ENCODE peak calls at places on chromosomes 2 and 18, in five cellular contexts. One of them, this sample, is unnamed.

GRCh38 chr2:18268400-18268799 is 292.1 kb downstream of the RDH14 start:
- DNase-seq in H9: no peak
- DNase-seq in H1: no peak
- DNase-seq in trophoblast cell: no peak
- DNase-seq in mesenchymal stem cell: no peak
- DNase-seq in this sample: no peak

GRCh38 chr2:55176094-55176415 is 56.0 kb downstream of the CLHC1 start:
- DNase-seq in trophoblast cell: no peak
- DNase-seq in H1: no peak
- DNase-seq in mesenchymal stem cell: no peak
- DNase-seq in H9: no peak
- DNase-seq in this sample: no peak

GRCh38 chr2:112941753-112942653 is 31.0 kb downstream of the IL37 start:
- DNase-seq in mesenchymal stem cell: peak
- DNase-seq in H1: peak
- DNase-seq in H9: peak
- DNase-seq in trophoblast cell: peak
- DNase-seq in this sample: peak

GRCh38 chr2:165698621-165698946 is 95.5 kb downstream of the GALNT3 start:
- DNase-seq in H1: no peak
- DNase-seq in mesenchymal stem cell: peak
- DNase-seq in H9: peak
- DNase-seq in trophoblast cell: peak
- DNase-seq in this sample: peak

GRCh38 chr2:39996653-39997080 is 217.6 kb upstream of the THUMPD2 start:
- DNase-seq in trophoblast cell: peak
- DNase-seq in mesenchymal stem cell: peak
- DNase-seq in H1: no peak
- DNase-seq in H9: no peak
- DNase-seq in this sample: no peak

GRCh38 chr18:74116628-74117554 is 30.7 kb downstream of the FBXO15 start:
- DNase-seq in trophoblast cell: peak
- DNase-seq in H9: peak
- DNase-seq in mesenchymal stem cell: peak
- DNase-seq in H1: peak
- DNase-seq in this sample: no peak

GRCh38 chr2:223101340-223102039 is 49.5 kb downstream of the KCNE4 start:
- DNase-seq in trophoblast cell: peak
- DNase-seq in H9: peak
- DNase-seq in mesenchymal stem cell: peak
- DNase-seq in H1: peak
- DNase-seq in this sample: peak

GRCh38 chr2:238061310-238062202 is 755 bp downstream of the SCLY start:
- DNase-seq in H9: peak
- DNase-seq in trophoblast cell: peak
- DNase-seq in mesenchymal stem cell: peak
- DNase-seq in H1: no peak
- DNase-seq in this sample: peak

GRCh38 chr18:63237911-63238710 is 81.5 kb downstream of the BCL2 start:
- DNase-seq in H9: peak
- DNase-seq in trophoblast cell: peak
- DNase-seq in H1: peak
- DNase-seq in mesenchymal stem cell: peak
- DNase-seq in this sample: peak

GRCh38 chr2:47065771-47066380 is 89.2 kb downstream of the STPG4 start:
- DNase-seq in H9: no peak
- DNase-seq in mesenchymal stem cell: peak
- DNase-seq in trophoblast cell: peak
- DNase-seq in H1: no peak
- DNase-seq in this sample: no peak

GRCh38 chr18:74722237-74722636 is 124.6 kb downstream of the ZNF407 start:
- DNase-seq in mesenchymal stem cell: no peak
- DNase-seq in trophoblast cell: peak
- DNase-seq in H1: no peak
- DNase-seq in H9: no peak
- DNase-seq in this sample: no peak

GRCh38 chr18:48723837-48724236 is 185.0 kb downstream of the CTIF start:
- DNase-seq in mesenchymal stem cell: no peak
- DNase-seq in H9: no peak
- DNase-seq in trophoblast cell: no peak
- DNase-seq in H1: no peak
- DNase-seq in this sample: no peak
- H2BK12ac ChIP-seq in mesenchymal stem cell: no peak
- H2BK12ac ChIP-seq in H9: no peak
- H2BK12ac ChIP-seq in trophoblast cell: no peak
- H2BK12ac ChIP-seq in H1: no peak
- H2BK12ac ChIP-seq in this sample: no peak

DNA sequence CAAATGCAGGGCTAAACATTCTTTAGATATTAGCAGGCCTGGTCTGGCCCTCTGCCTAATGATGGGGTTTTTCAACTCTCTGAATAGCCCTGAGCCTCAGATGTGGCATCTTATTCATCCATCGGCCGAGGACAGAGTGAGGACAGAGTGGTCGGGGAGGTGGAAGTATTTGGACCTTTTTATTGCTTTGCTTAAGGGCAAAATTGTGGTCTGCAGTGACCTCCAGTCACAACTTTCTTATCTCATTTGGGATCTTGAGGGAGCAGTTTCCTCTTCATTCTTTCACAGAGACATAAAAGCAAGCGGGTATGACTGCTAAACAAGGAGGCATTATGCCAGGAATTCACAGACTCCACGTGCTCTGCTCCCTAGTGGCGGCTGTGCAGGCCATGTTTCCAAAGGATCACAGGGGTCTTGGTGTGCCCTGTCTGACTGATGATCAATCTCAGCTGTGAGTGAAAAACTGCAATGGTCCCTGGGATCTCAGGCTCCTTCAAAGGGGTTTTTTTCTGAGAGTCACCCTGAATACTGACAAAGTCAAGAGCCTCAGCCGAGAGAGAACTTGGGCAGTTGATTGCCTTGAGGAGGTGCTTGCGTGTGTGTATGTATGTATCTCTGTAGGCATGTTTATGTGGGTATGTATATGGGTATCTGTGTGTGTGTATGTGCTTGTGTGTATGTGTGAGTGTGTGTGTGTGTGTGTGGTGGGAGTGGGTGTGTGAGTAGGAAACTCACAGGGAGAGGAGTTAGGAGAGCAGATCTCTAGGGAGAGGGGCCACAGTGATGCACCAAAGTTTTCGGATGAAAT is 47.6 kb downstream of the RAPGEF4 start:
- DNase-seq in H9: peak
- DNase-seq in H1: no peak
- DNase-seq in trophoblast cell: peak
- DNase-seq in mesenchymal stem cell: peak
- DNase-seq in this sample: no peak
- H4K8ac ChIP-seq in H9: no peak
- H4K8ac ChIP-seq in H1: no peak
- H4K8ac ChIP-seq in trophoblast cell: no peak
- H4K8ac ChIP-seq in mesenchymal stem cell: no peak
- H4K8ac ChIP-seq in this sample: no peak

GRCh38 chr2:64221935-64222334 is 77.7 kb upstream of the PELI1 start:
- DNase-seq in trophoblast cell: no peak
- DNase-seq in H9: no peak
- DNase-seq in H1: no peak
- DNase-seq in mesenchymal stem cell: no peak
- DNase-seq in this sample: no peak
- H3K18ac ChIP-seq in trophoblast cell: no peak
- H3K18ac ChIP-seq in H9: no peak
- H3K18ac ChIP-seq in H1: no peak
- H3K18ac ChIP-seq in mesenchymal stem cell: no peak
- H3K18ac ChIP-seq in this sample: no peak

GRCh38 chr2:26759845-26760244 is 4.2 kb upstream of the SLC35F6 start:
- DNase-seq in H1: no peak
- DNase-seq in H9: no peak
- DNase-seq in trophoblast cell: no peak
- DNase-seq in mesenchymal stem cell: no peak
- DNase-seq in this sample: no peak
- H2BK12ac ChIP-seq in H1: peak
- H2BK12ac ChIP-seq in H9: no peak
- H2BK12ac ChIP-seq in trophoblast cell: peak
- H2BK12ac ChIP-seq in mesenchymal stem cell: peak
- H2BK12ac ChIP-seq in this sample: no peak

DNA sequence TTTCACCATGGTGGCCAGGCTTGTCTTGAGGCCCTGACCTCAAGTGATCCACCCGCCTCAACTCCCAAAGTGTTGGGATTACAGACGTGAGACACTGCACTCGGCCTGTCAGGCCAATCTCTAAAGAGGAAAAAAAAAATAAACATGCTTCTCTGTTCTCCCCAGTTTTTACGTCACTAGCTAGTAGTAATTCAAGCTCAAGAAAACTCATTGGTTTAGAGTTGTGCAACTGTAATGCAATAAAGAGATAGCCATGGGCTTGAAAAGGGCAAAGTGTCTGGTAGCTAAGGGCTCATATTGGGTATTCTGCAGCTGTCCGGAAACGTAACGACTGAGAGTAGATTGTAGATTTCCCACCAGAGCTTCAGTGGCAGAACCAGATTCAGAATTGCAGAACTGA is 112.2 kb upstream of the DSEL start:
- DNase-seq in H1: no peak
- DNase-seq in mesenchymal stem cell: no peak
- DNase-seq in H9: no peak
- DNase-seq in trophoblast cell: peak
- DNase-seq in this sample: no peak
- H4K8ac ChIP-seq in H1: no peak
- H4K8ac ChIP-seq in mesenchymal stem cell: no peak
- H4K8ac ChIP-seq in H9: no peak
- H4K8ac ChIP-seq in trophoblast cell: no peak
- H4K8ac ChIP-seq in this sample: no peak

GRCh38 chr2:34307636-34308035 is 708.5 kb upstream of the FAM98A start:
- DNase-seq in mesenchymal stem cell: no peak
- DNase-seq in trophoblast cell: no peak
- DNase-seq in H1: no peak
- DNase-seq in H9: no peak
- DNase-seq in this sample: no peak

GRCh38 chr2:34305587-34305986 is 706.5 kb upstream of the FAM98A start:
- DNase-seq in H9: no peak
- DNase-seq in trophoblast cell: peak
- DNase-seq in H1: no peak
- DNase-seq in mesenchymal stem cell: no peak
- DNase-seq in this sample: no peak

GRCh38 chr2:34306745-34307144 is 707.6 kb upstream of the FAM98A start:
- DNase-seq in H9: no peak
- DNase-seq in trophoblast cell: no peak
- DNase-seq in H1: no peak
- DNase-seq in mesenchymal stem cell: no peak
- DNase-seq in this sample: no peak

GRCh38 chr2:34308140-34308539 is 709.0 kb upstream of the FAM98A start:
- DNase-seq in H1: no peak
- DNase-seq in H9: no peak
- DNase-seq in mesenchymal stem cell: no peak
- DNase-seq in trophoblast cell: no peak
- DNase-seq in this sample: no peak
- H3K18ac ChIP-seq in H1: no peak
- H3K18ac ChIP-seq in H9: no peak
- H3K18ac ChIP-seq in mesenchymal stem cell: no peak
- H3K18ac ChIP-seq in trophoblast cell: no peak
- H3K18ac ChIP-seq in this sample: no peak

GRCh38 chr18:31576670-31577069 is 15.0 kb upstream of the TTR start:
- DNase-seq in mesenchymal stem cell: no peak
- DNase-seq in H9: no peak
- DNase-seq in trophoblast cell: no peak
- DNase-seq in H1: no peak
- DNase-seq in this sample: no peak

GRCh38 chr18:31574359-31574758 is 17.3 kb upstream of the TTR start:
- DNase-seq in mesenchymal stem cell: no peak
- DNase-seq in trophoblast cell: no peak
- DNase-seq in H1: no peak
- DNase-seq in H9: no peak
- DNase-seq in this sample: no peak

GRCh38 chr18:31577195-31577594 is 14.5 kb upstream of the TTR start:
- DNase-seq in H9: no peak
- DNase-seq in mesenchymal stem cell: no peak
- DNase-seq in H1: no peak
- DNase-seq in trophoblast cell: no peak
- DNase-seq in this sample: no peak

GRCh38 chr18:31578126-31578525 is 13.6 kb upstream of the TTR start:
- DNase-seq in H1: no peak
- DNase-seq in H9: no peak
- DNase-seq in mesenchymal stem cell: no peak
- DNase-seq in trophoblast cell: no peak
- DNase-seq in this sample: no peak

GRCh38 chr18:31575515-31576246 is 16.0 kb upstream of the TTR start:
- DNase-seq in H9: no peak
- DNase-seq in trophoblast cell: no peak
- DNase-seq in mesenchymal stem cell: no peak
- DNase-seq in H1: no peak
- DNase-seq in this sample: no peak
- H2BK12ac ChIP-seq in H9: no peak
- H2BK12ac ChIP-seq in trophoblast cell: no peak
- H2BK12ac ChIP-seq in mesenchymal stem cell: no peak
- H2BK12ac ChIP-seq in H1: no peak
- H2BK12ac ChIP-seq in this sample: no peak

DNA sequence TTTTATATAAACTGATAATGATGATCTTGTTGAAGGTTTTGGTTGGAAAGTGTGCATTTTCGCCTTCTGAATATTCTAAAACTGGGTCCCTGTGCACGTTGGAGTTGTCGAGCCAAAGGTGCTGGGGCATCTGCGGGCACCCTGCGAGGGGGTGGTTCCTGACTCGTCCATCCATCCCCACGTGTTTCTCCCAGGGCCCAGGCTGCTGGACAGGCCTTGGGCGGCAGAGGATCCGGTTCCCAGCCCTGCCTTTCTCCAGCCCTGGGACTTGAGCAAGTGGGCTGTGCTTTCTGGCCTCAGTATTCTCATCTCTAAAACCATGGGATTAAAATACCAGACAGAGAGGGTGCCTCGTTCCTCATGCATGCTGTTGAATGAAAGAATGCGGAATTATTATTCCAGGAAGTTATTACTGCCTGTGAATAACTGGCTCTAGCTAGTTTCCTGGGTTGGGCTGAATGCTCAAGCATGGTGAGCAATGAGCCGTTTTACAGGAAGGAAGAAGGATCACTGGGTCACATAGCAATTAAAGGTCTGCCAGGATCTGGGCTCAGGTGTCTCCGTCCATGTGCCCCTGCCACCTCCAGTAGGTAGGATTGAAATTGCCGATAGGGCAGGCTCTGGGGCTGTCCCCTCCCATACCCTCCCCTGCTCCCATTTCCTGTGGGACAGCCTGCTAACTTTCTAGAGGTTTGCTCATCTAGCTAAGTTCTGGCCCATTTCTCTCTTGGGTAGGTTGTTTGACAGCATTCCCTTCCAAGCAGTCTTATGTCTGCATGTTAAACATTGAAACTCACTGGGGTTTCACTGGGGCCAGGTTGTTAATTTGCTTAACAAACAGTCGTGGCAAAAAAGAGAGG is 77.2 kb upstream of the HS6ST1 start:
- DNase-seq in mesenchymal stem cell: peak
- DNase-seq in H1: no peak
- DNase-seq in trophoblast cell: peak
- DNase-seq in H9: no peak
- DNase-seq in this sample: no peak
- H4K8ac ChIP-seq in mesenchymal stem cell: peak
- H4K8ac ChIP-seq in H1: no peak
- H4K8ac ChIP-seq in trophoblast cell: peak
- H4K8ac ChIP-seq in H9: no peak
- H4K8ac ChIP-seq in this sample: no peak

This sample was measured in neuronal stem cell.